ENCODE peak calls at places on chromosome 1, in nine cellular contexts. G is NCI-H460; V is fibroblast of lung; S is prostate gland; A is breast epithelium; Y is astrocyte of the hippocampus; J is OCI-LY7; T is stimulated activated CD4-positive, alpha-beta T cell treated with anti-CD3 and anti-CD28 coated beads, Interleukin-4, amount 100 ng/mL, for 1 hour; L is GM04504. O is an unnamed sample.

GRCh38 chr1:212979340-212980122 is 29.2 kb downstream of the VASH2 start:
- DNase-seq in Y (no peak), L (no peak), G (no peak), S (no peak), J (no peak), T (peak), A (no peak), V (no peak), O (no peak)

GRCh38 chr1:2866415-2867086 is 65.1 kb upstream of the TTC34 start:
- DNase-seq in Y (no peak), L (no peak), V (no peak), A (no peak), S (no peak), G (no peak), J (no peak), T (no peak), O (no peak)

GRCh38 chr1:174428033-174428432 is 19.7 kb upstream of the GPR52 start:
- DNase-seq in T (no peak), A (no peak), Y (no peak), J (no peak), L (no peak), V (no peak), G (no peak), S (no peak), O (no peak)

GRCh38 chr1:39907532-39908453 is 6.1 kb upstream of the MYCL start:
- DNase-seq in T (no peak), A (no peak), V (no peak), G (no peak), Y (no peak), L (no peak), J (no peak), S (no peak), O (no peak)

GRCh38 chr1:197526736-197527371 is 248.4 kb downstream of the DENND1B start:
- DNase-seq in L (peak), V (peak), J (peak), S (no peak), Y (peak), A (no peak), T (no peak), G (peak), O (no peak)

GRCh38 chr1:193609592-193609991 is 423.2 kb upstream of the B3GALT2 start:
- DNase-seq in Y (no peak), G (no peak), V (no peak), J (no peak), A (no peak), T (no peak), L (no peak), S (no peak), O (no peak)

GRCh38 chr1:109907190-109907774 is 3.4 kb upstream of the CSF1 start:
- DNase-seq in V (no peak), T (no peak), S (no peak), L (no peak), Y (no peak), J (no peak), G (no peak), A (no peak), O (no peak)

GRCh38 chr1:70222716-70223235 is 1.6 kb downstream of the SRSF11 start:
- DNase-seq in L (no peak), S (no peak), Y (no peak), A (no peak), G (no peak), V (no peak), T (no peak), J (no peak), O (no peak)

GRCh38 chr1:238628130-238628529 is 737.4 kb upstream of the ZP4 start:
- DNase-seq in T (no peak), A (no peak), J (no peak), G (no peak), V (peak), S (no peak), Y (no peak), L (no peak), O (no peak)

GRCh38 chr1:209884249-209884648 is 53.8 kb upstream of the SYT14 start:
- DNase-seq in V (peak), L (no peak), Y (peak), T (no peak), S (no peak), J (no peak), A (no peak), G (no peak), O (no peak)

GRCh38 chr1:31063636-31064035 is 1.9 kb downstream of the PUM1 start:
- DNase-seq in L (no peak), S (no peak), Y (peak), J (peak), V (peak), G (no peak), T (no peak), A (no peak), O (no peak)

GRCh38 chr1:179529482-179529881 is 46.3 kb downstream of the NPHS2 start:
- DNase-seq in T (no peak), V (no peak), L (no peak), G (no peak), S (no peak), Y (no peak), J (no peak), A (no peak), O (no peak)

GRCh38 chr1:60681095-60681860 is 401.1 kb upstream of the NFIA start:
- DNase-seq in S (no peak), V (no peak), L (no peak), Y (no peak), T (no peak), J (no peak), A (no peak), G (no peak), O (no peak)

GRCh38 chr1:35666916-35667315 is 25.6 kb upstream of the PSMB2 start:
- DNase-seq in Y (no peak), T (no peak), J (no peak), S (no peak), L (no peak), A (no peak), G (no peak), V (no peak), O (no peak)

GRCh38 chr1:160211010-160211790 is 6.0 kb downstream of the PEA15 start:
- DNase-seq in G (no peak), V (peak), T (no peak), L (no peak), J (no peak), A (no peak), S (no peak), Y (peak), O (no peak)

GRCh38 chr1:71621785-71622184 is 541.0 kb upstream of the ZRANB2 start:
- DNase-seq in L (peak), A (no peak), G (no peak), J (no peak), V (peak), Y (peak), T (no peak), S (no peak), O (no peak)

GRCh38 chr1:192600264-192600663 is 24.7 kb downstream of the RGS1 start:
- DNase-seq in Y (no peak), S (no peak), L (no peak), A (no peak), V (no peak), G (no peak), T (no peak), J (no peak), O (no peak)

GRCh38 chr1:202126426-202126825 is 3.7 kb downstream of the GPR37L1 start:
- DNase-seq in A (no peak), G (no peak), Y (no peak), J (no peak), S (no peak), L (no peak), V (no peak), T (no peak), O (no peak)

GRCh38 chr1:172220376-172220775 is 200.1 kb upstream of the C1orf105 start:
- DNase-seq in V (no peak), L (no peak), J (no peak), A (no peak), T (no peak), Y (no peak), G (no peak), S (no peak), O (no peak)

GRCh38 chr1:111704776-111705175 is 34.4 kb downstream of the INKA2 start:
- DNase-seq in Y (no peak), S (no peak), L (no peak), V (peak), G (no peak), T (no peak), A (no peak), J (no peak), O (no peak)

GRCh38 chr1:167651161-167651693 is 21.2 kb downstream of the RCSD1 start:
- DNase-seq in V (no peak), L (no peak), S (no peak), A (no peak), J (peak), T (no peak), Y (no peak), G (no peak), O (peak)

GRCh38 chr1:173802961-173803360 is 21.5 kb upstream of the DARS2 start:
- DNase-seq in T (no peak), V (no peak), J (no peak), L (no peak), A (no peak), G (no peak), S (no peak), Y (peak), O (no peak)